ENCODE peak calls at places on chromosomes 7 and 10, in six cellular contexts. C is stomach; W is CD4-positive, alpha-beta T cell; I is thyroid gland; R is left ventricle myocardium inferior; J is uterus. M is an unnamed sample.

GRCh38 chr10:44569193-44570091 is 184.5 kb upstream of the CXCL12 start:
- DNase-seq in C (no peak), W (no peak), I (no peak), R (peak; percentile 28), J (no peak), M (no peak)

GRCh38 chr10:110269641-110270318 is 34.9 kb downstream of the SMNDC1 start:
- DNase-seq in C (peak; percentile 28), W (no peak), I (peak; percentile 58), R (no peak), J (no peak), M (no peak)

GRCh38 chr7:112202819-112203218 is 3.4 kb downstream of the DOCK4 start:
- DNase-seq in C (peak; percentile 56), W (peak; percentile 16), I (peak; percentile 42), R (no peak), J (peak; percentile 40), M (no peak)

GRCh38 chr10:110456523-110457091 is 41.1 kb upstream of the DUSP5 start:
- DNase-seq in C (no peak), W (no peak), I (no peak), R (no peak), J (no peak), M (no peak)

GRCh38 chr10:44650576-44651394 is 260.4 kb upstream of the TMEM72 start:
- DNase-seq in C (no peak), W (no peak), I (no peak), R (peak; percentile 20), J (peak; percentile 56), M (no peak)

GRCh38 chr10:84613336-84614021 is 285.1 kb downstream of the CCSER2 start:
- DNase-seq in C (no peak), W (no peak), I (peak; percentile 74), R (no peak), J (no peak), M (no peak)

GRCh38 chr7:33186187-33186586 is 56.8 kb downstream of the BBS9 start:
- DNase-seq in C (no peak), W (no peak), I (peak; percentile 29), R (no peak), J (no peak), M (no peak)

GRCh38 chr7:141184532-141185190 is 110.8 kb downstream of the TMEM178B start:
- DNase-seq in C (no peak), W (no peak), I (no peak), R (no peak), J (no peak), M (no peak)

GRCh38 chr10:118218562-118218961 is 123.6 kb downstream of the FAM204A start:
- DNase-seq in C (no peak), W (no peak), I (no peak), R (no peak), J (no peak), M (no peak)

GRCh38 chr7:29275493-29275892 is 80.9 kb downstream of the CHN2 start:
- DNase-seq in C (no peak), W (no peak), I (peak; percentile 42), R (no peak), J (no peak), M (no peak)
- H3K9me3 ChIP-seq in C (no peaks in the 10 kb centered on the region), W (no peaks in the 10 kb centered on the region), I (no peaks in the 10 kb centered on the region), R (no peaks in the 10 kb centered on the region), J (no peaks in the 10 kb centered on the region), M (no peaks in the 10 kb centered on the region)

GRCh38 chr7:158421394-158421793 is 166.2 kb downstream of the PTPRN2 start:
- DNase-seq in C (no peak), W (no peak), I (no peak), R (no peak), J (no peak), M (no peak)
- H3K9me3 ChIP-seq in C (no peaks in the 10 kb centered on the region), W (no peaks in the 10 kb centered on the region), I (no peaks in the 10 kb centered on the region), R (peaks cover 8% of the 10 kb centered on the region), J (no peaks in the 10 kb centered on the region), M (no peaks in the 10 kb centered on the region)

GRCh38 chr10:75176046-75176445 is 34.5 kb upstream of the VDAC2 start:
- DNase-seq in C (no peak), W (no peak), I (no peak), R (no peak), J (no peak), M (no peak)

GRCh38 chr10:75180592-75180991 is 30.0 kb upstream of the VDAC2 start:
- DNase-seq in C (no peak), W (no peak), I (no peak), R (no peak), J (no peak), M (no peak)

GRCh38 chr10:75179657-75180177 is 30.9 kb upstream of the VDAC2 start:
- DNase-seq in C (no peak), W (no peak), I (no peak), R (no peak), J (no peak), M (no peak)

GRCh38 chr10:75176736-75177135 is 33.9 kb upstream of the VDAC2 start:
- DNase-seq in C (no peak), W (no peak), I (no peak), R (no peak), J (no peak), M (no peak)

DNA sequence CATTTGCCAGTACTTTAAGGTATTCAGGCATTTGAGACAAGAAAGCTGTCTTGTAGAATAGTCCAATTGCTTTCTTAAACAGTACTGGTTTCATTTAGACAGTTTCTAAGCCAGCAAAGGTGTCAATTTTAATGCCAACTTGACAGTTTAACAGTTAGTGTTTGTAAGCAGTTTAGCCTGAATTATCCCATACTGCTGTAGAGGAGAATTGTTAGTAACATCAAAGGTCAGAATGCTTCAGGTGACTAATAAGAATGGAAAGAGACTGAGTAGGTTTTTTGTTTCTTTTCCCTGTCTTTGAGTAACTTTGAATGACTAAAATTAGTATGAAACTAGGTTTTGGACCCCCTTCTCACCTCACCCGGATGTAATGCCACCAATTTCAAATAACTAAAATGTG is 29.5 kb upstream of the VDAC2 start:
- DNase-seq in C (no peak), W (no peak), I (no peak), R (no peak), J (no peak), M (no peak)
- H3K9me3 ChIP-seq in C (no peaks in the 10 kb centered on the region), W (no peaks in the 10 kb centered on the region), I (no peaks in the 10 kb centered on the region), R (no peaks in the 10 kb centered on the region), J (no peaks in the 10 kb centered on the region), M (no peaks in the 10 kb centered on the region)

DNA sequence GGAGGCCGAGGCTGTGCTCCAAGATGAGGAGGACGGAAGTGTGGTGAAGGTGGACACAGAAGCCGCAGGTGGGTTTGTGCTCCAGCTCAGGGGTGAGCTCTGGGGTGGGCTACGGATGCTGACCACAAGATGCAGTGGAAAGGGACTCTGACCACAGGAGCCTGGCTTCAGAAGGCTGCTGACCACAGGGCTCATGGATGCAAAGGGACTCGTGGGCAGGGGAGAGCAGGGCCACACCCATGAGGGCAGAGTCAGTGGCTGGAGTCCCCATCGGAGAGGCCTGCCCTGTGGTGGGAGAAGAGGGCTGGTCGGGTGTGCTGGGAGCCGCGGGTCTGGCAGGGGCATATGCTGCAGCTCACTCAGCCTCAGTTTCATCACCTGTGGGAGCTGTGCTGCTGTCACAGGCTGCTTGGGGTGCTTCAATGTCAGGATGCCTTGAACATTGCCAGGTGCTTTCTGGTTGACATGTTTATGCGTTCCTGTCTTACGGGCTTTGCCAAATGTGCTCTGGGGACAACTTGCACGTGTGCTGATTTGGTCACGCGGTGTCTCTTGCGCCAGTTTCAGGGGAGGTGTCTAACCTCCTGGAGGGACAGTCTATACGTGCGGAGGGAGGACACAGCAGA is 13.7 kb downstream of the SCART1 start:
- DNase-seq in C (no peak), W (no peak), I (no peak), R (no peak), J (no peak), M (no peak)
- H3K9me3 ChIP-seq in C (no peaks in the 10 kb centered on the region), W (no peaks in the 10 kb centered on the region), I (no peaks in the 10 kb centered on the region), R (no peaks in the 10 kb centered on the region), J (no peaks in the 10 kb centered on the region), M (no peaks in the 10 kb centered on the region)

DNA sequence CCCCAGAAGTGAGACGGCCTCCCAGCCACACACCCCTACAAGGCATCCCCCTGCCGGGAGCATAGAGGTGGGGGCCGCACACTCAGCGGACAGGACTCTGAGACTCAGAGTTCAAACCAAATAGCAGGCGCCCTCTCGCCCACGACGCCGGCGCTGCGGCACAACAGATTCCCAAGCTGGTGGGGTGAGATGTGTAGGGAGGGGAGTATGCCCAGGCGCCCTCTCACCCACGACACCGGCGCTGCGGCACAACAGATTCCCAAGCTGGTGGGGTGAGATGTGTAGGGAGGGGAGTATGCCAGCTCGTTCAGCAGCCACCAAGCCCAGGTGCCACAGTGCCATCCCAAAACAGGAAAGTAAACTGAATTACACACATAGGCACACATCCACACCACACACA is 64.7 kb downstream of the TCERG1L start:
- DNase-seq in C (no peak), W (no peak), I (no peak), R (no peak), J (no peak), M (no peak)
- H3K9me3 ChIP-seq in C (no peaks in the 10 kb centered on the region), W (no peaks in the 10 kb centered on the region), I (no peaks in the 10 kb centered on the region), R (no peaks in the 10 kb centered on the region), J (no peaks in the 10 kb centered on the region), M (peaks cover 3% of the 10 kb centered on the region)

DNA sequence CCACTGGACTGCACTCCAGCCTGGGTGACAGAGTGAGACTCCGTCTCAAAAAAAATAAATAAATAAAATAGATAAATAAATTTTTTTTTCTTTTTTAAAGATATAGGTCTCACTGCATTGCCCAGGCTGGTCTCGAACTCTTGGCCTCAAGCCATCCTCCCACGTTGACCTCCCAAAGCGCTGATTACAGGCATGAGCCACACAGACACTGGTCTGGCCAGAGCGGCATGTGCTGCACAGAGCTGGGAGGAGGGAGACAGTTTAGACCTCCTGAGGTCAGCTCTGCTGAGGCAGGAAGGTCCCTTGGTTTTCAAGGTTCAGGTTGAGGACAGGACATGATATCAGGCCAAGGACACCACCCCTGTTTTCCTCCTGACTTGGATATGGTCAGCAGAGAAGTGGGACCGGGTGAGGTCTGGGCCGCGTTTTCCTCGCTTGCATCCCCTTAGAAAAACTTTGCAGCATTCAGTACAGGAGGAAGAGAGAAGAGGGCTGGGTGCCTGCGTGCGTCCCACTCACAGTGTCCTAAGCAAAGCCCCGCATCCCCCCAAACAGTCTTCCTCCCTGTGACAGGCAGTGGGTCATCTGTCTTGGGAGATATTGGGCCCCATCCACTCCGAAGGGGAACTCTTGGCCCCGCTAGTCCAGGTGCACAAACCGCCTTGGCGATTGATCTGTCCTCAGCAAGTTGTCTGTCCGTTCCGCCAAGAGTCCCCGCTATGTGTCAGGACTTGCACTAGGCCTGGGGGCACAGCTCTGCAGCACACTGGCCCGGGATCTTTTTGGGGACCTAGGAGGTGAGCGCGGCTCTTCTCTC is 56.1 kb downstream of the ZNF727 start:
- DNase-seq in C (no peak), W (no peak), I (no peak), R (no peak), J (no peak), M (no peak)
- H3K9me3 ChIP-seq in C (peaks cover 70% of the 10 kb centered on the region), W (peaks cover 6% of the 10 kb centered on the region), I (no peaks in the 10 kb centered on the region), R (no peaks in the 10 kb centered on the region), J (no peaks in the 10 kb centered on the region), M (no peaks in the 10 kb centered on the region)

GRCh38 chr7:138328215-138328614 is 131.8 kb upstream of the TRIM24 start:
- DNase-seq in C (no peak), W (no peak), I (no peak), R (no peak), J (no peak), M (no peak)
- H3K9me3 ChIP-seq in C (peaks cover 28% of the 10 kb centered on the region), W (peaks cover 17% of the 10 kb centered on the region), I (no peaks in the 10 kb centered on the region), R (peaks cover 59% of the 10 kb centered on the region), J (no peaks in the 10 kb centered on the region), M (peaks cover 3% of the 10 kb centered on the region)

GRCh38 chr10:15542817-15543216 is 171.7 kb upstream of the FAM171A1 start:
- DNase-seq in C (no peak), W (no peak), I (no peak), R (no peak), J (no peak), M (no peak)
- H3K9me3 ChIP-seq in C (no peaks in the 10 kb centered on the region), W (no peaks in the 10 kb centered on the region), I (no peaks in the 10 kb centered on the region), R (peaks cover 30% of the 10 kb centered on the region), J (no peaks in the 10 kb centered on the region), M (no peaks in the 10 kb centered on the region)

GRCh38 chr10:81696609-81697388 is 178.2 kb upstream of the NRG3 start:
- DNase-seq in C (no peak), W (no peak), I (peak; percentile 47), R (no peak), J (no peak), M (no peak)
- H3K9me3 ChIP-seq in C (peaks cover 13% of the 10 kb centered on the region), W (no peaks in the 10 kb centered on the region), I (no peaks in the 10 kb centered on the region), R (peaks cover 65% of the 10 kb centered on the region), J (no peaks in the 10 kb centered on the region), M (no peaks in the 10 kb centered on the region)